ENCODE peak calls at places on chromosome 20, in four cellular contexts. Q, A, D and R are unnamed samples.

GRCh38 chr20:32168184-32168910 is 39.2 kb downstream of the PLAGL2 start:
- DNase-seq in D (peak; percentile 52), Q (no peak), A (no peak), R (peak; percentile 24)

GRCh38 chr20:45450097-45450818 is 19.3 kb upstream of the WFDC2 start:
- DNase-seq in A (no peak), D (peak; percentile 71), Q (peak; percentile 64), R (peak; percentile 73)

GRCh38 chr20:54980321-54980960 is 505.0 kb downstream of the DOK5 start:
- DNase-seq in D (no peak), Q (no peak), A (no peak), R (no peak)

GRCh38 chr20:11207749-11208502 is 534.1 kb upstream of the JAG1 start:
- DNase-seq in D (peak; percentile 62), A (no peak), Q (no peak), R (peak; percentile 56)

GRCh38 chr20:25239387-25240370 is 8.2 kb upstream of the PYGB start:
- DNase-seq in A (no peak), D (no peak), Q (no peak), R (no peak)

GRCh38 chr20:63011798-63012197 is 5.0 kb upstream of the BHLHE23 start:
- DNase-seq in Q (no peak), A (no peak), D (no peak), R (no peak)

GRCh38 chr20:31843881-31844280 is 1.5 kb downstream of the FOXS1 start:
- DNase-seq in A (no peak), Q (no peak), D (no peak), R (no peak)

GRCh38 chr20:49775229-49775693 is 37.4 kb upstream of the SLC9A8 start:
- DNase-seq in Q (no peak), D (peak; percentile 98), A (no peak), R (peak; percentile 99)

GRCh38 chr20:46978871-46979536 is 84.4 kb downstream of the EYA2 start:
- DNase-seq in Q (no peak), D (no peak), A (no peak), R (no peak)

GRCh38 chr20:38991814-38992593 is 29.9 kb downstream of the DHX35 start:
- DNase-seq in Q (no peak), A (no peak), D (no peak), R (no peak)

GRCh38 chr20:56328861-56329260 is 29.9 kb upstream of the FAM210B start:
- DNase-seq in Q (no peak), D (peak; percentile 20), A (peak; percentile 5), R (peak; percentile 9)

GRCh38 chr20:34407962-34408474 is 44.9 kb downstream of the ITCH start:
- DNase-seq in A (no peak), D (no peak), Q (no peak), R (no peak)

GRCh38 chr20:58019027-58019849 is 209.2 kb downstream of the ANKRD60 start:
- DNase-seq in A (no peak), D (no peak), Q (no peak), R (no peak)

GRCh38 chr20:63533388-63533787 is 3.8 kb downstream of the PTK6 start:
- DNase-seq in D (no peak), A (no peak), Q (no peak), R (no peak)

GRCh38 chr20:38833857-38834164 is 28.3 kb downstream of the PPP1R16B start:
- DNase-seq in A (peak; percentile 48), Q (no peak), D (no peak), R (no peak)

GRCh38 chr20:23142162-23143050 is 56.3 kb upstream of the CD93 start:
- DNase-seq in Q (no peak), A (no peak), D (no peak), R (peak; percentile 45)

GRCh38 chr20:40739841-40740240 is 50.8 kb upstream of the MAFB start:
- DNase-seq in A (no peak), Q (no peak), D (no peak), R (no peak)

GRCh38 chr20:6160736-6161135 is 37.9 kb upstream of the FERMT1 start:
- DNase-seq in D (no peak), A (no peak), Q (no peak), R (no peak)

GRCh38 chr20:11718474-11719094 is 199.1 kb upstream of the BTBD3 start:
- DNase-seq in D (no peak), Q (no peak), A (no peak), R (no peak)

GRCh38 chr20:56249244-56249955 is 868 bp downstream of the MC3R start:
- DNase-seq in D (peak; percentile 3), Q (peak; percentile 15), A (peak; percentile 40), R (peak; percentile 13)

GRCh38 chr20:63006611-63007471 is at the start of gene BHLHE23:
- DNase-seq in Q (no peak), D (no peak), A (peak; percentile 14), R (no peak)

GRCh38 chr20:25525857-25526256 is 59.5 kb downstream of the NINL start:
- DNase-seq in Q (no peak), D (peak; percentile 95), A (no peak), R (no peak)

GRCh38 chr20:35947489-35947888 is 6.8 kb downstream of the SCAND1 start:
- DNase-seq in D (peak; percentile 28), A (peak; percentile 16), Q (peak; percentile 57), R (peak; percentile 50)